ENCODE peak calls at places on chromosome 15, in five cellular contexts. D is adipocyte, F is NCI-H524 treated with DMSO at 0.1 percent for 48 hours, R is NCI-H69, T is small intestine. C is an unnamed sample.

GRCh38 chr15:70357453-70357852 is 259.7 kb upstream of the TLE3 start:
- DNase-seq in D (no peak), F (no peak), R (no peak), T (no peak), C (no peak)

GRCh38 chr15:29278436-29279099 is 8.9 kb upstream of the NSMCE3 start:
- DNase-seq in D (peak; percentile 70), F (no peak), R (no peak), T (no peak), C (peak; percentile 18)

GRCh38 chr15:100111103-100112060 is 230.4 kb downstream of the ADAMTS17 start:
- DNase-seq in D (no peak), F (no peak), R (no peak), T (peak; percentile 6), C (peak; percentile 81)

GRCh38 chr15:37112963-37113362 is 12.6 kb upstream of the MEIS2 start:
- DNase-seq in D (no peak), F (no peak), R (peak; percentile 67), T (no peak), C (no peak)

GRCh38 chr15:96261575-96262034 is 68.9 kb upstream of the NR2F2 start:
- DNase-seq in D (no peak), F (no peak), R (no peak), T (no peak), C (peak; percentile 40)

GRCh38 chr15:100020181-100020580 is 286.9 kb upstream of the LYSMD4 start:
- DNase-seq in D (no peak), F (no peak), R (no peak), T (no peak), C (no peak)

GRCh38 chr15:94414921-94415320 is 183.6 kb downstream of the MCTP2 start:
- DNase-seq in D (no peak), F (no peak), R (peak; percentile 92), T (no peak), C (no peak)

GRCh38 chr15:43516185-43516584 is 1.2 kb upstream of the MAP1A start:
- DNase-seq in D (peak; percentile 64), F (no peak), R (peak; percentile 55), T (no peak), C (no peak)

GRCh38 chr15:75202251-75203016 is 752 bp downstream of the C15orf39 start:
- DNase-seq in D (peak; percentile 89), F (no peak), R (peak; percentile 71), T (peak; percentile 84), C (peak; percentile 87)

GRCh38 chr15:48868018-48868417 is 9.9 kb upstream of the EID1 start:
- DNase-seq in D (peak; percentile 45), F (no peak), R (no peak), T (no peak), C (peak; percentile 62)

GRCh38 chr15:62444104-62445027 is 279.3 kb upstream of the C2CD4B start:
- DNase-seq in D (peak; percentile 86), F (no peak), R (no peak), T (no peak), C (peak; percentile 84)

GRCh38 chr15:67097893-67098740 is 32.7 kb downstream of the SMAD3 start:
- DNase-seq in D (peak; percentile 93), F (no peak), R (no peak), T (no peak), C (peak; percentile 90)

GRCh38 chr15:81752149-81752942 is 293.5 kb downstream of the MEX3B start:
- DNase-seq in D (peak; percentile 78), F (peak; percentile 99), R (peak; percentile 96), T (peak; percentile 28), C (no peak)

GRCh38 chr15:73686781-73687256 is 2.6 kb downstream of the CD276 start:
- DNase-seq in D (peak; percentile 79), F (no peak), R (no peak), T (no peak), C (peak; percentile 94)

GRCh38 chr15:28918141-28918983 is 32.6 kb downstream of the APBA2 start:
- DNase-seq in D (no peak), F (peak; percentile 79), R (peak; percentile 95), T (no peak), C (peak; percentile 26)

GRCh38 chr15:31752363-31752762 is 278.0 kb upstream of the CHRNA7 start:
- DNase-seq in D (peak; percentile 54), F (no peak), R (no peak), T (no peak), C (no peak)

GRCh38 chr15:32688151-32688639 is 29.6 kb upstream of the GREM1 start:
- DNase-seq in D (no peak), F (no peak), R (peak; percentile 99), T (no peak), C (peak; percentile 35)

GRCh38 chr15:39315200-39315599 is 265.7 kb upstream of the THBS1 start:
- DNase-seq in D (no peak), F (no peak), R (no peak), T (no peak), C (no peak)

GRCh38 chr15:57432141-57432701 is 55.9 kb downstream of the CGNL1 start:
- DNase-seq in D (no peak), F (peak; percentile 95), R (peak; percentile 90), T (peak; percentile 10), C (peak; percentile 17)

GRCh38 chr15:78620021-78620838 is 566 bp downstream of the CHRNA3 start:
- DNase-seq in D (peak; percentile 36), F (no peak), R (peak; percentile 60), T (no peak), C (no peak)

GRCh38 chr15:42919308-42919707 is 1.3 kb downstream of the TTBK2 start:
- DNase-seq in D (peak; percentile 35), F (no peak), R (no peak), T (no peak), C (peak; percentile 13)

C was measured in fibroblast of villous mesenchyme.